ENCODE peak calls at places on chromosomes 1 and 21, in five cellular contexts. I is endothelial cell of umbilical vein, E is spleen, U is Panc1, Z is SK-N-SH. H is an unnamed sample.

GRCh38 chr21:45404726-45405270 is at the start of gene COL18A1:
- DNase-seq in I (peak), E (peak), U (no peak), Z (peak), H (peak)

GRCh38 chr1:61757945-61758344 is 15.7 kb downstream of the PATJ start:
- DNase-seq in I (no peak), E (no peak), U (no peak), Z (no peak), H (no peak)

GRCh38 chr1:185066181-185066580 is 20.8 kb downstream of the RNF2 start:
- DNase-seq in I (no peak), E (no peak), U (no peak), Z (no peak), H (no peak)

GRCh38 chr1:23344987-23345472 is 946 bp upstream of the HNRNPR start:
- DNase-seq in I (no peak), E (no peak), U (no peak), Z (peak), H (no peak)

GRCh38 chr1:171141336-171142051 is 43.6 kb upstream of the FMO2 start:
- DNase-seq in I (peak), E (no peak), U (no peak), Z (no peak), H (no peak)

GRCh38 chr1:1605034-1605591 is 5.2 kb upstream of the FNDC10 start:
- DNase-seq in I (no peak), E (peak), U (no peak), Z (no peak), H (no peak)

GRCh38 chr1:167447521-167448136 is 70.7 kb downstream of the CD247 start:
- DNase-seq in I (no peak), E (peak), U (peak), Z (no peak), H (no peak)

GRCh38 chr1:68454534-68454933 is 4.8 kb upstream of the RPE65 start:
- DNase-seq in I (no peak), E (no peak), U (no peak), Z (no peak), H (no peak)

GRCh38 chr1:203403586-203403985 is 52.7 kb upstream of the FMOD start:
- DNase-seq in I (no peak), E (no peak), U (no peak), Z (no peak), H (no peak)

GRCh38 chr1:161020573-161021167 is at the start of gene F11R:
- DNase-seq in I (peak), E (peak), U (no peak), Z (peak), H (peak)

GRCh38 chr1:98557808-98558390 is 103.6 kb upstream of the SNX7 start:
- DNase-seq in I (no peak), E (no peak), U (no peak), Z (no peak), H (no peak)

GRCh38 chr21:28669331-28669730 is 323.3 kb downstream of the LTN1 start:
- DNase-seq in I (no peak), E (no peak), U (no peak), Z (no peak), H (no peak)

GRCh38 chr1:184813528-184814089 is 59.0 kb upstream of the EDEM3 start:
- DNase-seq in I (no peak), E (no peak), U (no peak), Z (no peak), H (no peak)

GRCh38 chr1:97160796-97161195 is 439.2 kb downstream of the PTBP2 start:
- DNase-seq in I (peak), E (no peak), U (no peak), Z (no peak), H (no peak)

GRCh38 chr21:18443686-18444085 is 40.1 kb upstream of the TMPRSS15 start:
- DNase-seq in I (no peak), E (peak), U (no peak), Z (no peak), H (no peak)

GRCh38 chr1:84996846-84997666 is at the start of gene MCOLN2:
- DNase-seq in I (no peak), E (peak), U (no peak), Z (peak), H (no peak)

GRCh38 chr1:67175713-67176112 is 9.5 kb downstream of the IL23R start:
- DNase-seq in I (no peak), E (no peak), U (no peak), Z (no peak), H (no peak)

GRCh38 chr1:9539829-9540550 is 725 bp downstream of the SLC25A33 start:
- DNase-seq in I (peak), E (peak), U (no peak), Z (peak), H (peak)

GRCh38 chr1:147641695-147642592 is 28.4 kb downstream of the ACP6 start:
- DNase-seq in I (peak), E (no peak), U (peak), Z (peak), H (peak)

GRCh38 chr1:94542088-94542671 is 621 bp upstream of the F3 start:
- DNase-seq in I (peak), E (peak), U (no peak), Z (peak), H (no peak)
- TF ChIP-seq POLR2AphosphoS5 in I (no peak), E (no peak), U (no peak), Z (no peak), H (no peak)

GRCh38 chr1:43688594-43689000 is 18.7 kb upstream of the ST3GAL3 start:
- DNase-seq in I (peak), E (no peak), U (no peak), Z (no peak), H (no peak)
- TF ChIP-seq CTCF in I (no peak), E (no peak), U (no peak), Z (no peak), H (no peak)

GRCh38 chr1:20095564-20096434 is 23.5 kb downstream of the PLA2G2D start:
- DNase-seq in I (no peak), E (no peak), U (no peak), Z (no peak), H (no peak)

GRCh38 chr1:20090641-20091040 is 20.6 kb downstream of the PLA2G5 start:
- DNase-seq in I (no peak), E (no peak), U (no peak), Z (no peak), H (no peak)

GRCh38 chr1:20096840-20097447 is 22.4 kb downstream of the PLA2G2D start:
- DNase-seq in I (no peak), E (no peak), U (no peak), Z (no peak), H (no peak)

GRCh38 chr1:20093303-20093702 is 23.3 kb downstream of the PLA2G5 start:
- DNase-seq in I (no peak), E (no peak), U (no peak), Z (no peak), H (no peak)

GRCh38 chr1:20093940-20094391 is 24.0 kb downstream of the PLA2G5 start:
- DNase-seq in I (no peak), E (no peak), U (no peak), Z (no peak), H (no peak)
- TF ChIP-seq POLR2AphosphoS5 in I (no peak), E (no peak), U (no peak), Z (no peak), H (no peak)

DNA sequence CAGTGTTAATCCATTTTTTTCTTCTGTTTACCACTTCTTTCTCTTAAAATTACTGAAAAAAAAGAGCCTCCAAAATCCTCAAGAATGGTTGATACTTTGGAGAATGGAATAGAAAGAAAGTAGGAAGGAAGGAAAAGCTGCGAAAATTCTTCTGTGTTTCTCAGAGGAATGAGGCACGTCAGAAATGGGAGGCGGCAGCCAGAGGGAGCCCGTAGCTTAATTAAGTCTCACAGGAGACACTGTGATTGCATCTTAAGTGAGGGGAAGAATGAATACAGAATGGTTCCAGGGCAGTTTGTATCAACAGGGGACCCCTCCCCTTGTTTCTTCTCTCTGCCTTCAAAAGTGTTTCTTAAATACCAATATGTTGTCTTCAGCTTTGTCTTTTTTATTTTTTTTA is 1099.5 kb downstream of the PLA2G4A start:
- DNase-seq in I (peak), E (no peak), U (peak), Z (peak), H (no peak)
- TF ChIP-seq CTCF in I (peak), E (no peak), U (peak), Z (no peak), H (peak)

DNA sequence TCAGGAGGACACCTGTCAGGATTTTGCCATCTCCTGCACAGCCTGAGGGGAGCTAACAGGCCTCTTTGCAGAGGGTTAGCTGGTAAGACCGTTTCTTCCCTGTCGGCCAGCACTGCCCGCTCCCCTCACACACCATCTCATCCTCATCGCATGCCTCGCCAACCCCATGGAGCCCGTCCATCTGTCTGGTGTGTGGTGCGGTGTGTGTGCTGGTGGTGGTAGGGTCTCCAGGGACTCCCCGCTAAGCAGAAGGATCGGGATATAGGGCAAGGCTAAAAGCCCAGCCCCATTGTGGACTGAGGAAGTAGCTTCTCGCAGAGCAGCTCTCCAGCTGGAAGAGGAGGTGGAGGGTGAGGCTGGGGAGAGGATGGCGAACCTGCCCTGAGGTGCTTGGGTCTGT is 6.8 kb upstream of the SFN start:
- DNase-seq in I (no peak), E (no peak), U (no peak), Z (no peak), H (no peak)
- TF ChIP-seq POLR2AphosphoS5 in I (no peak), E (peak), U (no peak), Z (no peak), H (no peak)

DNA sequence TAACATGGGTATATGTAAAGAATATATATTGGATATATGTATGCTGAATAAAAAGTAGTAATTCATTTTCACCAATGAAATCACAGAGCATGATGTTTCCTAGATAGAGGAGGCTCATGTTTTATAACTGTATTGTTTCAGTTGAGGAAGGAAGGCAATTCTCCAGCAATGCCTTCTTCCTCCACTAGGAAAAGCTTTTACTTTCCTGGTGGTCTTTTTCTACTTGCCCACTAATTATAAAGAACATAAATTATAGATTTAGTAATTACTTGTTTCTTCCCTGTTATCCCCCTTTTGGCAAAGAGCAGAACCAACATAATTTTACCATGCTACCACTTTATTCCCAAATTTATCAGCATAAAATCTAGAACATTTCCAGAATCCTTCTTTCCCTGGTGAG is 159.0 kb downstream of the PLA2G4A start:
- DNase-seq in I (no peak), E (no peak), U (no peak), Z (no peak), H (no peak)
- TF ChIP-seq CTCF in I (no peak), E (no peak), U (no peak), Z (peak), H (no peak)

DNA sequence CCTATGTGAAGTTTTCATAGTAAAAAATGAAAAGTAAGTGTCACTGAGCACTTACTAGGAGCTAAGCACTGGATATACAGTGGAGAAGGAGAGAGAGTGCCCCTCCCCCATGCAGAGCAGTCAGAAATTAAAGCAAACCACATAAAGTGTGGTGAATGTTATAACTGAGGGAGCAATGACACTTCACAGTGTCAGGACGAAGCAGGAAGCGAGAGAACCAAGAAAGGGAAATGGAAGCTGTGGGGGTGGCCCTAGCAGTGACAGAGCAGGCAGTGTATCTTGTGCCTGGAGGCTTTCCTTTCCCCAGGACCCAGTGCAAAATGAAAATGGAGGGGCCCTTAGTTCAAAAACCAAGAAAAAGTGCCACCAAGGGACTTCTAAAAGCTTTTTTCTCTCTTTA is 21.5 kb upstream of the RCAN3 start:
- DNase-seq in I (no peak), E (peak), U (no peak), Z (no peak), H (no peak)
- TF ChIP-seq POLR2AphosphoS5 in I (no peak), E (no peak), U (no peak), Z (no peak), H (no peak)

GRCh38 chr1:186155594-186155993 is 219.5 kb downstream of the TPR start:
- DNase-seq in I (peak), E (no peak), U (peak), Z (peak), H (no peak)
- TF ChIP-seq CTCF in I (peak), E (no peak), U (peak), Z (peak), H (peak)